ENCODE peak calls at places on chromosomes 2 and 18, in seven cellular contexts. B is transverse colon; I is tibial nerve; J is CD8-positive, alpha-beta T cell; H is spleen; C is MM.1S; U is colonic mucosa. O is an unnamed sample.
A peak's percentile ranks its signal among the peaks of the same experiment; 100 is the strongest.

GRCh38 chr2:224155896-224156295 is 116.8 kb upstream of the SERPINE2 start:
- DNase-seq in B (no peak), I (no peak), J (no peak), H (no peak), C (no peak), U (no peak), O (no peak)

GRCh38 chr2:194301946-194302345 is 1355.1 kb upstream of the SLC39A10 start:
- DNase-seq in B (no peak), I (no peak), J (no peak), H (no peak), C (no peak), U (no peak), O (no peak)

GRCh38 chr18:76994086-76994654 is 138.4 kb downstream of the MBP start:
- DNase-seq in B (no peak), I (no peak), J (no peak), H (peak; percentile 34), C (no peak), U (no peak), O (no peak)

GRCh38 chr2:69742170-69742952 is 427 bp downstream of the ANXA4 start:
- DNase-seq in B (no peak), I (peak; percentile 29), J (no peak), H (no peak), C (no peak), U (peak; percentile 46), O (no peak)

GRCh38 chr2:207772081-207772843 is 2.6 kb upstream of the FZD5 start:
- DNase-seq in B (no peak), I (no peak), J (no peak), H (no peak), C (no peak), U (no peak), O (peak; percentile 72)

GRCh38 chr2:72948431-72948830 is 31.1 kb downstream of the EMX1 start:
- DNase-seq in B (no peak), I (no peak), J (no peak), H (no peak), C (no peak), U (no peak), O (no peak)

GRCh38 chr2:215612770-215613169 is 176.9 kb upstream of the FN1 start:
- DNase-seq in B (no peak), I (no peak), J (no peak), H (no peak), C (no peak), U (no peak), O (no peak)

GRCh38 chr18:59400407-59400806 is 41.3 kb upstream of the LMAN1 start:
- DNase-seq in B (no peak), I (no peak), J (no peak), H (no peak), C (no peak), U (no peak), O (no peak)

GRCh38 chr18:12254137-12254819 is at the start of gene CIDEA:
- DNase-seq in B (no peak), I (no peak), J (no peak), H (peak; percentile 60), C (no peak), U (no peak), O (no peak)

GRCh38 chr2:234879671-234880455 is 72.0 kb upstream of the SH3BP4 start:
- DNase-seq in B (no peak), I (no peak), J (no peak), H (no peak), C (no peak), U (no peak), O (no peak)

GRCh38 chr2:60386436-60386835 is 167.0 kb downstream of the BCL11A start:
- DNase-seq in B (no peak), I (no peak), J (no peak), H (no peak), C (no peak), U (no peak), O (no peak)

GRCh38 chr2:171531291-171531690 is 9.0 kb downstream of the CYBRD1 start:
- DNase-seq in B (no peak), I (peak; percentile 24), J (no peak), H (no peak), C (no peak), U (no peak), O (no peak)

GRCh38 chr2:105756435-105756834 is 11.7 kb downstream of the NCK2 start:
- DNase-seq in B (no peak), I (no peak), J (no peak), H (no peak), C (no peak), U (no peak), O (no peak)

GRCh38 chr18:23851470-23852002 is 162.3 kb downstream of the LAMA3 start:
- DNase-seq in B (no peak), I (no peak), J (no peak), H (no peak), C (no peak), U (no peak), O (no peak)

GRCh38 chr2:161990741-161991140 is 83.3 kb downstream of the DPP4 start:
- DNase-seq in B (no peak), I (no peak), J (no peak), H (no peak), C (no peak), U (no peak), O (no peak)

GRCh38 chr2:30394096-30394495 is 53.0 kb upstream of the LCLAT1 start:
- DNase-seq in B (no peak), I (no peak), J (no peak), H (no peak), C (no peak), U (no peak), O (no peak)

GRCh38 chr2:122203523-122203922 is 448.1 kb downstream of the TSN start:
- DNase-seq in B (no peak), I (no peak), J (no peak), H (no peak), C (no peak), U (no peak), O (no peak)

GRCh38 chr18:14905350-14905749 is 157.4 kb downstream of the ANKRD30B start:
- DNase-seq in B (no peak), I (no peak), J (no peak), H (no peak), C (no peak), U (no peak), O (no peak)

GRCh38 chr2:42843611-42844010 is 51.2 kb upstream of the HAAO start:
- DNase-seq in B (no peak), I (no peak), J (no peak), H (peak; percentile 4), C (no peak), U (no peak), O (no peak)

DNA sequence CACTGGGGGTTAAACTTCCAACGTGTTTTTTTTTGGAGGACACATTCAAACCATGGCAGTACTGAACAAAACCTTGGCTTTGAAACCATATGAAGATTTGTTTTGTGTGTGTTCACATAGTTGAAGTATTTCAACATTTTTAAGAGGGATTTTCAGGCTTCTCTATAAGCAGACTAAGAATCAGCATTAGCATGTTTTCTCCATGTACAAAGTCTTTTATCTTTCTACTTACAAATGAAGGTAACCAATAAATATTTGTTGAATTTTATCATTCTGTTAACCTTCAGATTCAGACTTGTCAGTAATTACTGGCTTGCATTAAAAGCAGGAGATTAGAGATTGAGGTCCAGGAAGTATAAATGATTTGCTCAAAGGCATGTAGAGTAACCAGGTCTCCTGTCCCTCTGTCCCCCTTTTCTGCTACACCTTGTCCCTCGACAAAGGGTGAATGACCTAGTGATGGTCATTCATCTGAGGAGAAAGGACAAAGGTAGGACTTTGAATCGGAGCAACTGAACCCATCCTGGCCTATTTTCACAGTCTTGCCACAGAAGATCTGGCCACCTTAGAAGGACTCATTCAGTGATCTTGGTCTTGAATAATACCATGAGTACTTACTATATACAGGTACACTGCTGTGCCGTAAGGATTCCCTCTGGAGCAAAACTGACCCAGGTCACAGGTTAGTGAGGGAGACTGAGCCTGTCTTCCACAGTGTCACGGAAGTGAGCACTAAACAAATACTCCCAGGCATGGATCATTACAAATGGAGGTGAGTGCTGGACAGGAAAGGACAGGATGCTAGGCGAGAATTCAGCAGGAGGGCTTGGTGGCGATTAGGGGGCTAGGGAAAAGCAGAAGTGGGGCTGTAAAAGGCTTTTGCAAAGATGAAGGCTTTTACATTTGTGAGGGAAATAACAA is 2.2 kb upstream of the MYCN start:
- DNase-seq in B (no peak), I (no peak), J (no peak), H (no peak), C (no peak), U (no peak), O (no peak)
- H3K27ac ChIP-seq in B (no peak overlapping the region), I (no peak overlapping the region), J (no peak overlapping the region), H (no peak overlapping the region), C (no peak overlapping the region), U (no peak overlapping the region), O (no peak overlapping the region)

GRCh38 chr2:120289221-120289906 is 36.7 kb downstream of the RALB start:
- DNase-seq in B (no peak), I (no peak), J (no peak), H (no peak), C (no peak), U (no peak), O (no peak)
- TF ChIP-seq CTCF in B (no peak), I (no peak), J (no peak), H (no peak), C (no peak), U (no peak), O (no peak)

DNA sequence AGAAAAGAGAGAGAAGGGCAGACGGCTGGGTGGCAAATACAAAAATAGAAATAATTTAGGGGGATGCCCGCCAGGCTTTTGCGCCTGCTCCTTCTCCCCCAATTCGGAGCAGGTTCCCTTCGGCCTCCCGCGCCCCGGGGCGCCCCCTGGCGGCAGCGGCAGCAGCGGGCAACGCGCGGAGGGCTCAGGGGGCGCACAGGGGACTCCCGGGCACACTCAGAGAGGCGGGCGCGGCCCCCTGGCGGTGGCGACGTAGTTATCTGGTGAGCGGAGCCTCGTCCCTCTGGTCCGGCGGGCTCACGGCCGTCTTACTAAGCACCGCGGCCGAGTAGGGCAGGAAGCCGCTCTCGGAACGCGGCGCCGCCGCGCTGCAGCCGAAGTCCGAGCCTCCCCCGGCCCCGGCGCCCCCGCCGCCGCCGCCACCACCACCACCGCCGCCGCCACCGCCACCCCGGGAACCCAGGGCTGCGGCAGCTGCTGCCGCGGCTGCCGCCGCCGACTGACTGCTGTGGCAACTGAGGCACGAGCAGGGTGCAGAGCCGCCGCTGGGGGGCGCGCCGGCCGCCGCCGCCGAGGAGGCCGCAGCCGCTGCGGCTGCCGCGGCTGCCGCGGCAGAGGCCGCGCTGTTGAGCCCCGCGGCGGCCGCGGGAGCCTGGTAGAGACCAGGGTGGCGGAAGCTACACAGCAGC is 3.8 kb downstream of the EVX2 start:
- DNase-seq in B (no peak), I (no peak), J (no peak), H (no peak), C (no peak), U (no peak), O (no peak)
- H3K4me3 ChIP-seq in B (peak overlapping the region; percentile 48), I (no peak overlapping the region), J (no peak overlapping the region), H (no peak overlapping the region), C (no peak overlapping the region), U (peak overlapping the region; percentile 25), O (peak overlapping the region; percentile 37)

GRCh38 chr2:9742601-9743000 is 100.7 kb upstream of the TAF1B start:
- DNase-seq in B (no peak), I (no peak), J (no peak), H (no peak), C (no peak), U (no peak), O (no peak)

GRCh38 chr2:9744256-9745004 is 98.8 kb upstream of the TAF1B start:
- DNase-seq in B (peak; percentile 84), I (no peak), J (no peak), H (no peak), C (no peak), U (peak; percentile 61), O (no peak)

GRCh38 chr2:9747396-9747795 is 95.9 kb upstream of the TAF1B start:
- DNase-seq in B (no peak), I (no peak), J (no peak), H (no peak), C (no peak), U (no peak), O (no peak)

GRCh38 chr2:9748586-9748985 is 94.7 kb upstream of the TAF1B start:
- DNase-seq in B (peak; percentile 54), I (no peak), J (no peak), H (no peak), C (no peak), U (no peak), O (no peak)

GRCh38 chr2:9745153-9745899 is 97.9 kb upstream of the TAF1B start:
- DNase-seq in B (no peak), I (no peak), J (no peak), H (no peak), C (no peak), U (no peak), O (no peak)
- H3K27ac ChIP-seq in B (no peak overlapping the region), I (no peak overlapping the region), J (no peak overlapping the region), H (no peak overlapping the region), C (no peak overlapping the region), U (no peak overlapping the region), O (no peak overlapping the region)

O was measured in ascending aorta.